ENCODE peak calls at places on chromosomes 6 and 20, in ten cellular contexts. T is right atrium auricular region, G is spleen, E is upper lobe of left lung, L is nephron progenitor cell, O is WTC11, Y is GM23338, V is K562, A is Panc1, N is pancreas. B is an unnamed sample.

GRCh38 chr20:59662856-59663512 is 58.6 kb downstream of the PHACTR3 start:
- DNase-seq in A (no peak), E (no peak), T (peak), Y (no peak), L (no peak), O (no peak), N (no peak), G (no peak), V (no peak), B (no peak)

GRCh38 chr6:41785689-41786450 is 1.6 kb upstream of the TOMM6 start:
- DNase-seq in V (no peak), G (no peak), L (no peak), N (no peak), Y (peak), A (no peak), T (no peak), E (no peak), O (peak), B (no peak)

GRCh38 chr20:36050436-36051317 is 82.3 kb downstream of the CNBD2 start:
- DNase-seq in T (peak), E (peak), O (peak), G (peak), N (peak), L (peak), V (peak), A (peak), Y (peak), B (peak)

GRCh38 chr6:162343902-162344226 is 383.7 kb downstream of the PRKN start:
- DNase-seq in N (peak), O (no peak), Y (no peak), V (no peak), L (no peak), A (no peak), T (no peak), G (no peak), E (no peak), B (no peak)

GRCh38 chr6:11315743-11316437 is 83.4 kb upstream of the NEDD9 start:
- DNase-seq in Y (no peak), L (no peak), O (no peak), E (no peak), A (no peak), V (no peak), G (no peak), N (no peak), T (no peak), B (no peak)

GRCh38 chr6:31010393-31011060 is at the start of gene MUC22:
- DNase-seq in A (no peak), L (no peak), E (no peak), G (no peak), O (no peak), N (no peak), T (no peak), V (no peak), Y (no peak), B (no peak)

GRCh38 chr6:108168026-108168463 is 2.2 kb downstream of the NR2E1 start:
- DNase-seq in A (no peak), O (peak), Y (peak), T (no peak), E (no peak), G (no peak), N (no peak), V (no peak), L (no peak), B (no peak)

GRCh38 chr6:108565091-108565766 is 4.5 kb downstream of the FOXO3 start:
- DNase-seq in G (no peak), V (peak), L (no peak), N (no peak), Y (no peak), O (no peak), E (no peak), A (no peak), T (no peak), B (no peak)

GRCh38 chr6:55276745-55277627 is 50.3 kb upstream of the GFRAL start:
- DNase-seq in L (peak), N (peak), G (no peak), Y (peak), V (peak), T (no peak), O (peak), E (no peak), A (peak), B (peak)

GRCh38 chr6:75932067-75932466 is 140.4 kb downstream of the IMPG1 start:
- DNase-seq in V (peak), G (no peak), E (no peak), L (peak), A (no peak), T (no peak), Y (peak), N (peak), O (peak), B (peak)
- TF ChIP-seq CTCF in V (peak), G (peak), E (no peak), L (peak), A (peak), T (peak), Y (peak), N (peak), O (peak), B (peak)

DNA sequence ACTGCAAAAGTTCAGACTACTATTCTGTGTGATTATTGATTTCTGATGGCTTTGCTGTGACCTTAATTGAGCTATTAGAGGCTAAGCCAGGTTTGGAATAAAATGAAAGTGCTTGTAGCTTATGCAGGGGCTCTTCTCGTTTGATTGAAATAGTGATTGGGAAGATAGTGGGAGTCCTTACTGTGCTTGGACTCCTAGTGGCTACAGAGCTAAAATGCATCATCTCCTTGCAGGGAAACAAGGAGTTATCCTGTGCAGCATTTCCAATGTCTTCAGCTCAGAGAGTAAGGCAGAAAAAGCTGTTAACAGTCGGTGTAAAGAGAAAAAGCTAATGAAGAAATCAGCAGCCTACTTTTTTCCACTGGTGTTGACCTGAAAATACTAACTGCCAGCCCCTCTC is 173.5 kb downstream of the SLC35F1 start:
- DNase-seq in E (no peak), G (no peak), L (no peak), N (no peak), O (no peak), A (no peak), Y (peak), T (no peak), V (no peak), B (no peak)
- TF ChIP-seq CTCF in E (no peak), G (no peak), L (no peak), N (no peak), O (no peak), A (peak), Y (peak), T (no peak), V (no peak), B (peak)

GRCh38 chr20:41599699-41600104 is 18.5 kb downstream of the CHD6 start:
- DNase-seq in T (no peak), A (no peak), O (no peak), E (no peak), G (no peak), N (no peak), Y (no peak), V (no peak), L (no peak), B (no peak)

GRCh38 chr20:41600926-41601631 is 17.1 kb downstream of the CHD6 start:
- DNase-seq in V (no peak), A (no peak), L (no peak), E (no peak), N (no peak), G (no peak), T (no peak), Y (no peak), O (no peak), B (no peak)

GRCh38 chr20:41607791-41608190 is 10.4 kb downstream of the CHD6 start:
- DNase-seq in L (no peak), O (no peak), A (no peak), E (no peak), N (no peak), Y (no peak), T (no peak), G (no peak), V (no peak), B (no peak)

GRCh38 chr20:41601742-41602141 is 16.4 kb downstream of the CHD6 start:
- DNase-seq in L (no peak), Y (no peak), N (no peak), O (no peak), G (no peak), E (no peak), V (no peak), T (no peak), A (no peak), B (no peak)

GRCh38 chr20:41604002-41604401 is 14.2 kb downstream of the CHD6 start:
- DNase-seq in A (no peak), V (no peak), N (no peak), O (no peak), E (no peak), T (no peak), Y (no peak), L (no peak), G (no peak), B (no peak)
- TF ChIP-seq CTCF in A (peak), V (peak), N (no peak), O (no peak), E (no peak), T (no peak), Y (peak), L (no peak), G (no peak), B (no peak)

DNA sequence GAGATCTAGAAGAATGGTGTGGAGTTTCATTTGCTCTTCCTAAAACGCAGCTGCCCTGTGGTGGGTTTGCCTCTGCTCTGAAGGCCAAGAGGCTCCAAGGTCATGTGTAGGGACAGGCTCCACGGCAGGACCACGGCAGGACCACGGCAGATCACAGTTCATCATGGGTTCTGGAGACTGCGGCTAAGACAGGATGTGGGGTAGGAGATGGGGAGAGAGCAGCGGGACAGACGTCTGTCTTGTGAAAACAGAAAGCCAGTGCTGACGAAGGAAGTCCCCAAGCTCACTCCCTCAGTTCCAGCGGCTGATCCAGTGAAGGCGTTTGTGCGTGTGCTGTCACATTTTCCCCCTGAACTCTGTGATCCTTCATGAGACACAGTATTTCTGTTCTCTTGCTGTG is 67.9 kb upstream of the PTGIS start:
- DNase-seq in G (no peak), Y (no peak), E (no peak), O (no peak), T (no peak), A (no peak), V (no peak), N (no peak), L (no peak), B (no peak)
- TF ChIP-seq CTCF in G (no peak), Y (no peak), E (no peak), O (no peak), T (no peak), A (no peak), V (no peak), N (no peak), L (no peak), B (no peak)